ENCODE peak calls at places on chromosomes 12 and 14, in ten cellular contexts. P, Z, L, F, H, W, J, K, X and M are unnamed samples.
A peak's percentile ranks its signal among the peaks of the same experiment; 100 is the strongest.

GRCh38 chr14:39028620-39029019 is 74.4 kb downstream of the SEC23A start:
- DNase-seq in P (no peak), Z (no peak), L (no peak), F (no peak), H (no peak), W (no peak), J (no peak), K (no peak), X (no peak), M (no peak)

GRCh38 chr12:67764946-67765619 is 116.5 kb downstream of the DYRK2 start:
- DNase-seq in P (no peak), Z (no peak), L (no peak), F (no peak), H (no peak), W (no peak), J (no peak), K (no peak), X (no peak), M (no peak)

GRCh38 chr14:58298477-58298879 is at the start of gene ARID4A:
- DNase-seq in P (no peak), Z (peak; percentile 93), L (peak; percentile 94), F (peak; percentile 80), H (no peak), W (no peak), J (peak; percentile 76), K (no peak), X (no peak), M (peak; percentile 47)

GRCh38 chr12:94073441-94074051 is 74.8 kb upstream of the PLXNC1 start:
- DNase-seq in P (no peak), Z (no peak), L (no peak), F (no peak), H (peak; percentile 39), W (no peak), J (peak; percentile 38), K (no peak), X (no peak), M (no peak)

GRCh38 chr12:122884860-122885259 is 11.1 kb downstream of the VPS37B start:
- DNase-seq in P (no peak), Z (no peak), L (no peak), F (no peak), H (no peak), W (no peak), J (no peak), K (no peak), X (no peak), M (no peak)

GRCh38 chr12:119412811-119413794 is 78.6 kb downstream of the CCDC60 start:
- DNase-seq in P (peak; percentile 91), Z (peak; percentile 65), L (no peak), F (peak; percentile 71), H (peak; percentile 79), W (peak; percentile 78), J (peak; percentile 44), K (no peak), X (peak; percentile 4), M (peak; percentile 53)

GRCh38 chr14:69879175-69880047 is at the start of gene SMOC1:
- DNase-seq in P (peak; percentile 92), Z (peak; percentile 82), L (no peak), F (peak; percentile 79), H (peak; percentile 11), W (peak; percentile 75), J (peak; percentile 45), K (no peak), X (no peak), M (no peak)

GRCh38 chr12:75979181-75979580 is 52.4 kb downstream of the PHLDA1 start:
- DNase-seq in P (no peak), Z (no peak), L (no peak), F (no peak), H (no peak), W (no peak), J (no peak), K (no peak), X (no peak), M (no peak)

GRCh38 chr14:72812292-72812851 is 81.5 kb downstream of the DPF3 start:
- DNase-seq in P (peak; percentile 50), Z (peak; percentile 70), L (no peak), F (no peak), H (no peak), W (no peak), J (peak; percentile 72), K (no peak), X (no peak), M (no peak)

GRCh38 chr12:48008950-48009349 is 4.7 kb upstream of the COL2A1 start:
- DNase-seq in P (no peak), Z (no peak), L (no peak), F (no peak), H (no peak), W (no peak), J (no peak), K (no peak), X (no peak), M (no peak)
- TF ChIP-seq CTCF in P (peak; percentile 42), Z (no peak), L (no peak), F (no peak), H (no peak), W (no peak), J (no peak), K (no peak), X (no peak), M (no peak)

GRCh38 chr14:61080591-61081010 is 99.6 kb downstream of the SLC38A6 start:
- DNase-seq in P (peak; percentile 15), Z (no peak), L (no peak), F (no peak), H (no peak), W (no peak), J (no peak), K (no peak), X (no peak), M (no peak)
- TF ChIP-seq CTCF in P (no peak), Z (no peak), L (no peak), F (no peak), H (no peak), W (no peak), J (no peak), K (no peak), X (no peak), M (no peak)

DNA sequence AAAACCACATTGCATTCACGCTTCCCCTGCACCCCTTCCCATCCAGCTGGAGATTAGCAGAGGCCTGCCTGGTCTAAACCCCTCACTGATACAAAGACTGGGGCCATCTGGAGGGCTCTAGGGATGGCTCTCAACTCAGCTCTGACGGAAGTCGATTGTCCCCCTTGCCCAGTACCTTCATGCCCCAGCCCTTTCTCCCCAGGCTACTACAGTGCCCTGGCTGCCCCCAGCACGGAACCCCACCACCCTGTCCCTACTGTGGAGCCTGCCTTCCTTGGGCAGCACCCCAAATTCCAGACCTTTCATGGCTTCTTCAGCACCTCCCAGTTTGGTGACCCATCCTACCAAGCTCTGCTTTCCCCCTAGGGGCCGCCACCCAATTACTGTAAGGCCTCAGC is 25.6 kb downstream of the ZFP36L1 start:
- DNase-seq in P (no peak), Z (no peak), L (no peak), F (no peak), H (no peak), W (no peak), J (no peak), K (no peak), X (no peak), M (no peak)
- TF ChIP-seq CTCF in P (peak; percentile 36), Z (no peak), L (no peak), F (no peak), H (no peak), W (no peak), J (no peak), K (no peak), X (no peak), M (no peak)

GRCh38 chr12:54472494-54473262 is 724 bp downstream of the GTSF1 start:
- DNase-seq in P (no peak), Z (no peak), L (no peak), F (no peak), H (no peak), W (no peak), J (no peak), K (no peak), X (no peak), M (no peak)
- TF ChIP-seq CTCF in P (no peak), Z (no peak), L (no peak), F (no peak), H (no peak), W (no peak), J (no peak), K (no peak), X (no peak), M (no peak)

GRCh38 chr14:93184391-93185332 is at the start of the genes LYSET and MOAP1:
- DNase-seq in P (peak; percentile 94), Z (peak; percentile 92), L (peak; percentile 94), F (peak; percentile 88), H (peak; percentile 86), W (peak; percentile 90), J (peak; percentile 88), K (peak; percentile 94), X (no peak), M (peak; percentile 53)
- TF ChIP-seq CTCF in P (no peak), Z (no peak), L (peak; percentile 25), F (peak; percentile 66), H (no peak), W (peak; percentile 18), J (no peak), K (peak; percentile 12), X (no peak), M (no peak)